ENCODE peak calls at places on chromosomes 2 and 18, in seven cellular contexts. S, G, R, H, T, X and Y are unnamed samples.

GRCh38 chr2:191155608-191156071 is 4.8 kb upstream of the STAT4 start:
- DNase-seq in X (no peak), G (no peak), R (peak), T (no peak), H (no peak), S (peak), Y (peak)

GRCh38 chr18:55777666-55778304 is 189.8 kb upstream of the TCF4 start:
- DNase-seq in H (no peak), T (no peak), G (no peak), X (no peak), R (no peak), S (no peak), Y (no peak)

GRCh38 chr2:196176142-196176738 is 4.9 kb upstream of the STK17B start:
- DNase-seq in H (peak), G (peak), R (peak), S (peak), T (no peak), X (no peak), Y (peak)

GRCh38 chr2:144152817-144153271 is 367.1 kb downstream of the ZEB2 start:
- DNase-seq in R (no peak), H (no peak), X (no peak), G (no peak), T (no peak), S (no peak), Y (no peak)

GRCh38 chr2:36479406-36479805 is 118.6 kb downstream of the FEZ2 start:
- DNase-seq in R (no peak), X (no peak), H (no peak), T (no peak), S (no peak), G (no peak), Y (no peak)

GRCh38 chr18:52200406-52200805 is 139.6 kb upstream of the DCC start:
- DNase-seq in T (no peak), S (no peak), G (no peak), R (no peak), X (no peak), H (no peak), Y (no peak)

GRCh38 chr2:18430996-18431748 is 129.3 kb downstream of the RDH14 start:
- DNase-seq in G (no peak), T (no peak), R (no peak), H (no peak), X (no peak), S (no peak), Y (no peak)

GRCh38 chr2:200159829-200160781 is 146.4 kb upstream of the SPATS2L start:
- DNase-seq in T (no peak), H (no peak), R (no peak), X (no peak), G (no peak), S (no peak), Y (peak)

GRCh38 chr2:203811491-203812221 is 55.9 kb upstream of the CTLA4 start:
- DNase-seq in X (peak), T (peak), H (peak), R (no peak), G (peak), S (peak), Y (peak)

GRCh38 chr18:28019425-28020108 is 157.4 kb downstream of the CDH2 start:
- DNase-seq in H (no peak), X (no peak), G (no peak), S (no peak), T (no peak), R (no peak), Y (no peak)

GRCh38 chr2:62426005-62426912 is 79.7 kb downstream of the TMEM17 start:
- DNase-seq in S (no peak), G (no peak), T (no peak), R (no peak), X (no peak), H (no peak), Y (no peak)

GRCh38 chr18:40293311-40293710 is 1661.7 kb upstream of the PIK3C3 start:
- DNase-seq in H (no peak), S (no peak), T (no peak), G (no peak), R (no peak), X (no peak), Y (no peak)

GRCh38 chr2:83782122-83782521 is 677.0 kb downstream of the SUCLG1 start:
- DNase-seq in T (no peak), X (no peak), H (no peak), R (no peak), G (no peak), S (no peak), Y (no peak)

GRCh38 chr2:197239434-197239833 is 71.1 kb downstream of the ANKRD44 start:
- DNase-seq in X (no peak), G (no peak), R (no peak), S (peak), H (no peak), T (no peak), Y (peak)

GRCh38 chr2:35447816-35448215 is 907.8 kb upstream of the CRIM1 start:
- DNase-seq in X (no peak), R (no peak), G (no peak), S (no peak), H (no peak), T (no peak), Y (no peak)

GRCh38 chr2:72744049-72744448 is 81.8 kb downstream of the EXOC6B start:
- DNase-seq in R (no peak), S (no peak), H (no peak), X (no peak), G (no peak), T (no peak), Y (no peak)

GRCh38 chr2:137287934-137288639 is 522.7 kb downstream of the THSD7B start:
- DNase-seq in X (no peak), S (no peak), H (no peak), R (no peak), T (no peak), G (no peak), Y (no peak)

GRCh38 chr2:128358941-128359731 is 40.5 kb upstream of the HS6ST1 start:
- DNase-seq in S (no peak), G (peak), X (no peak), H (no peak), T (no peak), R (no peak), Y (no peak)

GRCh38 chr2:42545714-42546390 is 22.6 kb upstream of the MTA3 start:
- DNase-seq in R (no peak), X (no peak), T (no peak), G (no peak), H (no peak), S (no peak), Y (no peak)

GRCh38 chr2:179186126-179186525 is 78.5 kb downstream of the SESTD1 start:
- DNase-seq in X (no peak), T (no peak), R (no peak), S (no peak), G (no peak), H (no peak), Y (no peak)

GRCh38 chr2:64730551-64731305 is 77.0 kb upstream of the SERTAD2 start:
- DNase-seq in R (peak), X (peak), H (no peak), G (peak), T (peak), S (peak), Y (peak)

GRCh38 chr18:67590571-67591141 is 74.1 kb upstream of the DSEL start:
- DNase-seq in H (no peak), R (no peak), G (no peak), S (peak), T (no peak), X (no peak), Y (no peak)

GRCh38 chr18:48688961-48689360 is 150.1 kb downstream of the CTIF start:
- DNase-seq in T (no peak), G (no peak), R (no peak), H (no peak), X (no peak), S (no peak), Y (no peak)

GRCh38 chr2:94874277-94874997 is 3.2 kb downstream of the TEKT4 start:
- DNase-seq in R (peak), T (peak), H (no peak), G (peak), S (peak), X (peak), Y (peak)

GRCh38 chr2:212777020-212777491 is 238.5 kb upstream of the ERBB4 start:
- DNase-seq in S (peak), T (no peak), H (no peak), X (no peak), G (no peak), R (peak), Y (peak)

GRCh38 chr2:46984642-46985476 is 69.3 kb upstream of the MCFD2 start:
- DNase-seq in S (peak), R (no peak), X (peak), G (peak), H (no peak), T (peak), Y (no peak)

GRCh38 chr2:109457366-109457765 is 156.4 kb downstream of the SEPTIN10 start:
- DNase-seq in S (peak), T (no peak), R (no peak), G (no peak), X (no peak), H (no peak), Y (no peak)

DNA sequence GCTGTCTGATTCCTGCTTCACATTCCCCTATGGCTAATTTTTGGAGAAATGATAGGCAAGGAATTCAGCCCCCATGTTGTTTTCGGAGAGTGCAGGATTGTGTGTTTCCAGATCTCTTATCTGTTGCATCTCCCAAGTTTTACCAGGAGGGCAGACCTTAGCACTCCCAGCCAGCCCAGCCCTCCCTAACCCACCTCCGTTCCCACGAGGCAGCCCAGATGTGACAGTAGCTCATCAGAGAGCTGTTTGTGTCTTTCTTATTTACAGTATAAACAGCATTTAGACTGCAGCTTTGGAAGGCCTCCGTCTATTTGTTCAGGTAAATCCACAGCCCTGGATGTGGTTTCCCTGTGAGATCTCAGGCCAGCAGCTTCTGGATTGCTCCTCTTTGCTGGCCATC is 91.6 kb downstream of the THNSL2 start:
- DNase-seq in X (no peak), S (no peak), G (no peak), T (no peak), H (no peak), R (no peak), Y (no peak)
- H3K4me3 ChIP-seq in X (no peak), S (no peak), G (no peak), T (no peak), H (no peak), R (no peak), Y (no peak)

GRCh38 chr18:32018331-32019250 is at the start of gene RNF125:
- DNase-seq in H (peak), S (peak), R (peak), G (peak), X (peak), T (peak), Y (peak)
- H3K27ac ChIP-seq in H (peak), S (peak), R (peak), G (peak), X (peak), T (peak), Y (peak)

GRCh38 chr2:34320056-34320455 is 721.0 kb upstream of the FAM98A start:
- DNase-seq in S (no peak), R (no peak), X (no peak), H (no peak), T (no peak), G (no peak), Y (no peak)
- H3K4me3 ChIP-seq in S (no peak), R (no peak), X (no peak), H (no peak), T (no peak), G (no peak), Y (no peak)

GRCh38 chr2:135826561-135826960 is 10.4 kb downstream of the LCT start:
- DNase-seq in H (no peak), R (no peak), T (no peak), G (no peak), X (no peak), S (no peak), Y (no peak)

GRCh38 chr2:135836596-135836995 is 388 bp downstream of the LCT start:
- DNase-seq in T (no peak), S (no peak), G (no peak), R (no peak), X (no peak), H (no peak), Y (no peak)

GRCh38 chr2:135829420-135829983 is 7.5 kb downstream of the LCT start:
- DNase-seq in T (no peak), S (no peak), G (no peak), H (no peak), X (no peak), R (no peak), Y (no peak)

GRCh38 chr2:135832891-135833290 is 4.1 kb downstream of the LCT start:
- DNase-seq in G (no peak), S (no peak), H (no peak), R (no peak), T (no peak), X (no peak), Y (no peak)

GRCh38 chr2:135831180-135831812 is 5.7 kb downstream of the LCT start:
- DNase-seq in G (no peak), H (no peak), T (no peak), X (no peak), R (no peak), S (no peak), Y (peak)
- H3K27ac ChIP-seq in G (no peak), H (no peak), T (no peak), X (no peak), R (no peak), S (no peak), Y (no peak)

GRCh38 chr18:59272971-59273935 is at the start of gene RAX:
- DNase-seq in H (no peak), S (no peak), R (no peak), G (no peak), T (no peak), X (no peak), Y (no peak)
- H3K4me3 ChIP-seq in H (peak), S (peak), R (no peak), G (no peak), T (peak), X (peak), Y (no peak)

GRCh38 chr2:136242100-136242499 is 124.2 kb upstream of the CXCR4 start:
- DNase-seq in S (no peak), T (no peak), R (no peak), G (no peak), H (no peak), X (no peak), Y (no peak)

GRCh38 chr2:136238214-136238551 is 120.2 kb upstream of the CXCR4 start:
- DNase-seq in G (no peak), T (no peak), R (no peak), X (no peak), S (peak), H (no peak), Y (no peak)

GRCh38 chr2:136242687-136243277 is 124.8 kb upstream of the CXCR4 start:
- DNase-seq in S (no peak), T (no peak), R (no peak), G (no peak), H (no peak), X (no peak), Y (peak)

GRCh38 chr2:136235451-136236418 is 117.8 kb upstream of the CXCR4 start:
- DNase-seq in H (no peak), S (no peak), X (no peak), R (no peak), T (no peak), G (no peak), Y (no peak)

GRCh38 chr2:136238552-136239346 is 120.8 kb upstream of the CXCR4 start:
- DNase-seq in R (peak), T (no peak), H (no peak), S (peak), X (no peak), G (no peak), Y (peak)
- H3K27ac ChIP-seq in R (peak), T (peak), H (peak), S (peak), X (peak), G (peak), Y (no peak)

GRCh38 chr2:133711226-133711625 is 143.0 kb upstream of the NCKAP5 start:
- DNase-seq in R (no peak), S (no peak), T (no peak), H (no peak), X (no peak), G (no peak), Y (no peak)

GRCh38 chr2:133710613-133711012 is 142.3 kb upstream of the NCKAP5 start:
- DNase-seq in G (no peak), T (no peak), S (no peak), X (no peak), H (no peak), R (no peak), Y (no peak)

GRCh38 chr2:133713049-133713580 is 144.9 kb upstream of the NCKAP5 start:
- DNase-seq in H (no peak), T (no peak), X (no peak), S (no peak), G (no peak), R (no peak), Y (no peak)

GRCh38 chr2:133712369-133712768 is 144.1 kb upstream of the NCKAP5 start:
- DNase-seq in G (no peak), R (no peak), H (no peak), S (no peak), X (no peak), T (no peak), Y (no peak)

GRCh38 chr2:133711806-133712205 is 143.5 kb upstream of the NCKAP5 start:
- DNase-seq in H (no peak), R (no peak), S (no peak), G (no peak), X (no peak), T (no peak), Y (no peak)
- H3K4me3 ChIP-seq in H (no peak), R (no peak), S (no peak), G (no peak), X (no peak), T (no peak), Y (no peak)

GRCh38 chr2:224796695-224797305 is 80.6 kb upstream of the CCDC195 start:
- DNase-seq in T (no peak), R (no peak), S (no peak), X (no peak), H (no peak), G (no peak), Y (no peak)

GRCh38 chr2:224801360-224801759 is 85.2 kb upstream of the CCDC195 start:
- DNase-seq in X (no peak), S (no peak), H (no peak), G (no peak), T (no peak), R (no peak), Y (no peak)

GRCh38 chr2:224807153-224807964 is 91.2 kb upstream of the CCDC195 start:
- DNase-seq in G (no peak), X (no peak), H (no peak), T (no peak), S (no peak), R (no peak), Y (no peak)

GRCh38 chr2:224802407-224802806 is 86.2 kb upstream of the CCDC195 start:
- DNase-seq in G (no peak), S (no peak), R (no peak), H (no peak), T (no peak), X (no peak), Y (no peak)
- H3K27ac ChIP-seq in G (no peak), S (no peak), R (no peak), H (no peak), T (no peak), X (no peak), Y (no peak)

DNA sequence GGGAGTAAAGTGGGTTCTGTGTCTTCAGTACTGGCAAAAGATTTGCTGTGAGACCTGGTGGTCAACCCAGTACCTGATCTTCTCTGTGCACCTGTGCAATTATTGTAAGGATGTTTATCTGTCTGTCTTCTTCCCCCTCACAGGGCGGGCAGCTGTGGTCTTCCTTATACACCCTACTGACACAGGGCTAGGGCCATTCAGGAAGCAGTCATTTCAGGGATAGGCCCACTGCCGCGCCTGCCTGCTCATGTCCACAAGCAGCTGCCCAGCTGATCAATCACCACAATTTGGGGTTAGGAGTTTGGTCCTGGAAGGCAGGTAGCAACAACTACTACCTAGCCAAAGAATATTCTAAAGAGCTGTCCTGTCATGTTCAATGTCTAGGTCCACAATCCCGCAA is 1.2 kb upstream of the CNNM4 start:
- DNase-seq in H (no peak), S (no peak), X (no peak), R (no peak), T (no peak), G (peak), Y (no peak)
- H3K4me3 ChIP-seq in H (no peak), S (no peak), X (no peak), R (no peak), T (no peak), G (no peak), Y (no peak)

GRCh38 chr2:23666241-23667025 is 260.5 kb downstream of the ATAD2B start:
- DNase-seq in R (no peak), H (no peak), X (no peak), T (no peak), G (no peak), S (no peak), Y (no peak)

GRCh38 chr2:23662941-23663729 is 263.8 kb downstream of the ATAD2B start:
- DNase-seq in R (no peak), S (no peak), G (peak), T (no peak), X (no peak), H (no peak), Y (no peak)

GRCh38 chr2:23662466-23662865 is 264.5 kb downstream of the ATAD2B start:
- DNase-seq in X (no peak), S (no peak), G (no peak), T (no peak), R (no peak), H (no peak), Y (no peak)

GRCh38 chr2:23663730-23664005 is 263.3 kb downstream of the ATAD2B start:
- DNase-seq in X (no peak), T (no peak), H (no peak), G (no peak), S (no peak), R (no peak), Y (no peak)

DNA sequence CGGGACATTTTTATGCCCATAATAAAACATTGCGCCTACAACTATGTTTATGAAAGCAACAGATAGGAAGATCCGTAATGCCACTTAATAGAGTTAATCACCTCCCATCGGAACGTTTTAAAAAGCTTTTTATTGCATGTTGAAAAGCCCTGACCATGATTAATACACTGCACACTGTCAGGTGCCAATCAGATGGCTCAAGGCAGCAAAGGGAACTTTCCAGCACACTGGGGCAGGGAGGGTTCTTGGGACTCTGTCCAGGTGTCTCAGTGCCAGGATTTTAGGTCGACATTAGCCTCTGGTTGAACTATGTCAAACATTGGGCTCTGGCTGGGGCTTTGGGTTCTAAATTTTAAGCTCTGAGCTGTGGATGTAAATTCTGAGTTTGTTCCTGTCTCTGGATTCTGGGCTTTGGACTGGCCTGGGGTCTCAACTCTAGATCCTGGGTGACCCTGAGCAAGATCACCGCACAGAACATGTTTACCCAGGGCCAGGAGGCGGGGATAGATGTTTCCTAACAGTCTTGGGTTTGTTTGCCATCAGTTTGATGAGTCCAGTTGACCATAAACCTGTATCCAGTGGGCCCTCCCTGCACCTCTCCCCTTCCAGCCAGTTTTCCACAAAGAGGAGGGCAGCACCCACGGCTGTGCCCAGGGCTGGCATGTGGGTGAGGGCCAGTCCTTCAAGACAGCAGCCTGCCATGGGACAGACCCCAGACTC is 262.7 kb downstream of the ATAD2B start:
- DNase-seq in S (no peak), H (no peak), T (no peak), X (no peak), R (no peak), G (no peak), Y (no peak)
- H3K27ac ChIP-seq in S (no peak), H (no peak), T (no peak), X (no peak), R (no peak), G (no peak), Y (no peak)